ENCODE peak calls at places on chromosome 11, in four cellular contexts. V, Q, T and B are unnamed samples. For H3K4me1, the result is how much of the 10 kb centered on the place peaks cover.

GRCh38 chr11:131624526-131624925 is 254.1 kb downstream of the NTM start:
- DNase-seq in T (no peak), Q (no peak), V (no peak), B (no peak)

GRCh38 chr11:57303990-57304579 is 20.7 kb downstream of the TNKS1BP1 start:
- DNase-seq in Q (peak), T (no peak), V (no peak), B (peak)

GRCh38 chr11:9210922-9211320 is 54.2 kb downstream of the DENND5A start:
- DNase-seq in V (no peak), T (no peak), Q (no peak), B (no peak)

GRCh38 chr11:65662247-65662801 is 392 bp downstream of the RELA start:
- DNase-seq in T (no peak), Q (no peak), V (no peak), B (no peak)

GRCh38 chr11:12070446-12071267 is 39.7 kb upstream of the MICAL2 start:
- DNase-seq in Q (no peak), V (no peak), T (no peak), B (peak)

GRCh38 chr11:55791606-55792005 is 3.8 kb upstream of the OR5D14 start:
- DNase-seq in V (no peak), Q (no peak), T (no peak), B (no peak)

GRCh38 chr11:115194798-115195101 is 309.5 kb downstream of the CADM1 start:
- DNase-seq in V (no peak), T (no peak), Q (no peak), B (no peak)

GRCh38 chr11:122703541-122704272 is 48.2 kb downstream of the UBASH3B start:
- DNase-seq in T (no peak), Q (no peak), V (no peak), B (no peak)

GRCh38 chr11:13561860-13562259 is 66.1 kb upstream of the PTH start:
- DNase-seq in T (no peak), Q (no peak), V (no peak), B (no peak)

GRCh38 chr11:107970049-107970448 is 38.6 kb upstream of the CUL5 start:
- DNase-seq in T (no peak), Q (no peak), V (no peak), B (no peak)

GRCh38 chr11:6755303-6755952 is 16.3 kb downstream of the OR2AG2 start:
- DNase-seq in V (peak), Q (no peak), T (peak), B (no peak)

GRCh38 chr11:40175980-40176379 is 1283.5 kb downstream of the LRRC4C start:
- DNase-seq in V (no peak), Q (no peak), T (no peak), B (no peak)

GRCh38 chr11:12111482-12112149 is 1.2 kb downstream of the MICAL2 start:
- DNase-seq in V (peak), Q (no peak), T (no peak), B (no peak)

GRCh38 chr11:61680622-61681191 is 516 bp downstream of the DAGLA start:
- DNase-seq in V (no peak), T (no peak), Q (peak), B (no peak)
- H3K4me1 ChIP-seq in V (under half), T (under half), Q (under half), B (under half)

DNA sequence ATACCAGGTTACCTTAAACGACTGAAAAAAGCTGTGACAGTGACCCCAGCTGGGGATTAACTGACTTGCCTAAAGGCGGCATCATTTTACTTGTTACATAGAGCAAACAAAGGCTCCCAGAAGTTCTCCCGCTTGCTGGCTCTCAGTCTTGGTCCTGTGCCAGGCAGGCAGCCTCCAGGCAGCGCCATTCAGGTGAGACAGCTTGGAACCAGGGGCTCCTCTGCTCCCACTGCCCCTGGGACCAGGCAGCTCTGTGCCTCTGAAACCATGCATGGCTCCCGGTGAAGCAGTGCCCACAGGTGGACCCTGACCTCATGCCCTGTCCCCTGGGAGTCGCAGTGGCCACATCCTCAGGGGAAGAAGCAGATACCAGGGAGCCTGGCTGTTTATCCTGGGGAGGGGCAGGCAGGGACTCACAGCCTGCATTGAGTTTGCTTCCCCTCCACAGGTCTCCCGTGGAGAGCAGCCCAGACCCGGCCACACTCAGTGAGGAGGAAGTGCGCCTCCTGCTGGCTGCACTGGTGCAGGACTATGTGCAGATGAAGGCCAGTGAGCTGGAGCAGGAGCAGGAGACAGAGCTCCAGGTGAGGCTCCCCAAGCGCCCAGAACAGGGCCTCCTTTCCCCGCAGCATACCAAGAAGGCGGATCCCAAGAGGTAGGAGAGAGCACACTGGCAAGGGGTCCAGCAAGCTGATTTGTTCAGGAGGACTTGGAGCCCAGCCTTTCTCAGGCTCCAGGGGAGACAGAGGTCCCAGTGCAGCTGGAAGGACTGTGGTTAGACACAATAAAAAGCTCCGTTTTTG is 15.6 kb upstream of the CYP2R1 start:
- DNase-seq in Q (peak), V (peak), T (peak), B (peak)
- H3K4me1 ChIP-seq in Q (under half), V (under half), T (under half), B (under half)

DNA sequence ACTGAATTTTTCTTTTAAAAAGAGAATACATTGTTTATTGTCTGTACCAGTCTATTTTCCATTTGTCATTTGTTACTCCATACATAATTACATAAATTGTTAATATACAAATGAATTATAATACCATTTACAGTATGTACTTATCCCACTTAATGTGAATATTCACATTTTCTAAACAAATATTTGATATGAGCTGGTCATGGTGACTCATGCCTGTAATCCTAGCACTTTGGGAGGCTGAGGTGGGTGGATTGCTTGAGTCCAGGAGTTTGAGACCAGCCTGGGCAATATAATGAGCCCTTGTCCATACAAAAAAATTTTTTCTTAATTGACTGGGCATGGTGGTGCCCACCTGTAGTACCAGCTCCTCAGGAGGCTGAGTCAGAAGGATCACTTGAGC is 6.8 kb downstream of the SC5D start:
- DNase-seq in Q (no peak), V (no peak), T (no peak), B (no peak)
- H3K4me1 ChIP-seq in Q (under half), V (under half), T (under half), B (under half)

DNA sequence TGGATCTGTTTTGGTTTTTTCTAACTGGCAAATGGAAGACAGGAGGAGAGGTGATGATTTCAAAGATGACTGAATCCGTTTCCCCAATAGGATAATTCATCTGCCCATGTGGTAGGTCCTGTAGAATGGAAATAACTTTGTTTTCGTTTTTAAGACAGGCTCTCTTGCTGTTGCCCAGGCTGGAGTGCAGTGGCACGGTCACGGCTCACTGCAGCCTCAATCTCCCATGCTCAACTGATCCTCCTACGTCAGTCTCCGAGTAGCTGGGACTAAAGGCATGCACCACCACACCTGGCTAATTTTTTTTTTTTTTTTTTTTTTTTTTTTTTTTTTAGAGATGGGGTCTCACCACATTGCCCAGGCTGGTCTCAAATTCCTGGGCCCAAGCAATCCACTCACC is 77.4 kb upstream of the BIRC3 start:
- DNase-seq in T (no peak), V (no peak), Q (no peak), B (no peak)
- H3K4me1 ChIP-seq in T (under half), V (under half), Q (under half), B (under half)

GRCh38 chr11:128715691-128716153 is 21.9 kb downstream of the FLI1 start:
- DNase-seq in Q (peak), V (peak), T (no peak), B (no peak)

GRCh38 chr11:128716231-128716630 is 22.4 kb downstream of the FLI1 start:
- DNase-seq in T (no peak), V (no peak), Q (no peak), B (no peak)

GRCh38 chr11:128713595-128713994 is 19.7 kb downstream of the FLI1 start:
- DNase-seq in Q (no peak), T (no peak), V (no peak), B (no peak)

GRCh38 chr11:128714121-128714520 is 20.2 kb downstream of the FLI1 start:
- DNase-seq in T (no peak), V (no peak), Q (no peak), B (no peak)

DNA sequence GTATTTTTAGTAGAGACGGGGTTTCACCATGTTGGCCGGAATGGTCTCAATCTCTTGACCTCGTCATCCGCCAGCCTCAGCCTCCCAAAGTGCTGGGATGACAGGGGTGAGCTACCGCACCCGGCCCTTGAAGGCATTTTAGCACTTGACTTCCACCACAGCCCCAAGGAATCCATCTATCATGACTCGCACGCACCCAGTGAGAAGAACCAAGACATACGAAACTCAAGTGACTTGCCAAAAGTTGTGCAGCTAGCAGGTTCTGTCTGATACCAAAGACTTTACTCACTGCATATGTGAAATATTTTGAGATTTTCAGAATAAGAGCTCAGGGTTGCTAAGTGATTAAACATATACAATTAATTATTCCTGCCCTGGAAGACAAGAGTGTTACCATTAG is 21.0 kb downstream of the FLI1 start:
- DNase-seq in V (no peak), T (no peak), Q (no peak), B (no peak)
- H3K4me1 ChIP-seq in V (under half), T (half or more), Q (under half), B (under half)